ENCODE peak calls at places on chromosomes 16 and 17, in six cellular contexts. J is PC-9; A is activated T-helper 1 cell treated with anti-CD3 and anti-CD28 coated beads, Interleukin-12 subunit alpha, Interleukin-12 subunit beta, Interleukin-2, Interleukin-4 antibody, amounts not matched to agents 30 ng/mL and 10 ng/mL and 1 ng/mL, durations not matched to agents 14 hours and 24 hours and 36 hours; X is NCI-H1694 treated with DMSO at 0.1 percent for 48 hours; C is EL; Y is KG1. Z is an unnamed sample.

GRCh38 chr17:75228305-75228704 is 22.8 kb downstream of the NUP85 start:
- DNase-seq in J (no peak), C (no peak), X (no peak), Y (no peak), A (no peak), Z (no peak)

GRCh38 chr16:85579883-85580607 is 33.1 kb upstream of the GSE1 start:
- DNase-seq in X (no peak), Y (no peak), A (no peak), C (no peak), J (no peak), Z (no peak)

GRCh38 chr16:7597677-7598076 is 265.0 kb downstream of the RBFOX1 start:
- DNase-seq in Y (no peak), X (no peak), A (no peak), C (no peak), J (no peak), Z (no peak)

GRCh38 chr16:626787-627457 is 3.9 kb upstream of the WFIKKN1 start:
- DNase-seq in Y (no peak), C (peak; percentile 97), A (no peak), X (no peak), J (peak; percentile 94), Z (peak; percentile 99)

GRCh38 chr16:79815049-79815448 is 214.5 kb upstream of the MAF start:
- DNase-seq in J (no peak), Y (no peak), X (no peak), A (no peak), C (no peak), Z (no peak)

GRCh38 chr17:27242951-27243350 is 51.0 kb upstream of the WSB1 start:
- DNase-seq in A (no peak), C (no peak), X (no peak), Y (no peak), J (no peak), Z (no peak)

GRCh38 chr17:14048169-14048568 is 21.1 kb upstream of the COX10 start:
- DNase-seq in Y (no peak), X (no peak), C (peak; percentile 21), A (no peak), J (no peak), Z (peak; percentile 21)

GRCh38 chr16:53561101-53561888 is 58.3 kb upstream of the AKTIP start:
- DNase-seq in A (no peak), Y (no peak), J (no peak), X (no peak), C (no peak), Z (no peak)

GRCh38 chr17:66654341-66654740 is 180.6 kb upstream of the CACNG5 start:
- DNase-seq in J (no peak), Y (no peak), X (no peak), C (no peak), A (no peak), Z (peak; percentile 45)

GRCh38 chr17:47993964-47994363 is 23.1 kb downstream of the CDK5RAP3 start:
- DNase-seq in X (no peak), Y (no peak), J (no peak), C (no peak), A (no peak), Z (no peak)

GRCh38 chr16:20774703-20775362 is 11.0 kb downstream of the ACSM3 start:
- DNase-seq in X (peak; percentile 10), A (peak; percentile 31), C (peak; percentile 76), J (peak; percentile 64), Y (peak; percentile 46), Z (peak; percentile 65)

GRCh38 chr17:17467720-17468119 is 9.1 kb upstream of the MED9 start:
- DNase-seq in A (no peak), X (no peak), C (peak; percentile 33), Y (no peak), J (no peak), Z (no peak)

GRCh38 chr16:84600343-84601229 is 17.3 kb downstream of the COTL1 start:
- DNase-seq in A (peak; percentile 31), J (no peak), X (no peak), C (no peak), Y (peak; percentile 28), Z (no peak)

GRCh38 chr16:3580686-3581085 is 3.5 kb upstream of the NLRC3 start:
- DNase-seq in C (no peak), X (no peak), A (no peak), J (no peak), Y (no peak), Z (no peak)

GRCh38 chr16:76345093-76345735 is 68.0 kb downstream of the CNTNAP4 start:
- DNase-seq in Y (no peak), A (no peak), X (no peak), J (no peak), C (no peak), Z (no peak)

GRCh38 chr17:8674344-8675305 is 44.1 kb upstream of the MYH10 start:
- DNase-seq in A (no peak), X (no peak), C (no peak), Y (no peak), J (no peak), Z (peak; percentile 40)

GRCh38 chr17:17034496-17035066 is 7.7 kb upstream of the MPRIP start:
- DNase-seq in X (no peak), Y (no peak), A (no peak), J (no peak), C (no peak), Z (no peak)

GRCh38 chr16:70653809-70654771 is 7.7 kb downstream of the IL34 start:
- DNase-seq in Y (peak; percentile 82), A (peak; percentile 72), J (peak; percentile 87), C (peak; percentile 87), X (peak; percentile 70), Z (peak; percentile 75)

GRCh38 chr17:6712854-6713129 is 377 bp downstream of the SLC13A5 start:
- DNase-seq in J (no peak), X (no peak), C (no peak), A (no peak), Y (no peak), Z (no peak)

GRCh38 chr16:87613961-87614360 is 11.7 kb downstream of the JPH3 start:
- DNase-seq in X (no peak), C (no peak), J (no peak), A (no peak), Y (no peak), Z (no peak)